ENCODE peak calls at places on chromosomes 16 and 17, in six cellular contexts. T, F, V, L, N and Y are unnamed samples.

GRCh38 chr16:84643180-84643583 is 5.1 kb upstream of the KLHL36 start:
- DNase-seq in T (no peak), F (no peak), V (peak), L (no peak), N (peak), Y (no peak)

GRCh38 chr17:19271751-19272357 is 34.7 kb downstream of the EPN2 start:
- DNase-seq in T (no peak), F (no peak), V (no peak), L (no peak), N (peak), Y (no peak)

GRCh38 chr16:66437391-66437945 is 10.4 kb downstream of the BEAN1 start:
- DNase-seq in T (no peak), F (no peak), V (no peak), L (no peak), N (no peak), Y (no peak)

GRCh38 chr17:45906237-45906636 is 11.9 kb downstream of the MAPT start:
- DNase-seq in T (no peak), F (no peak), V (no peak), L (no peak), N (no peak), Y (no peak)

GRCh38 chr17:4607773-4608187 is 23.5 kb downstream of the SMTNL2 start:
- DNase-seq in T (peak), F (no peak), V (peak), L (no peak), N (peak), Y (peak)

GRCh38 chr17:41082565-41083136 is 1.3 kb upstream of the KRTAP4-7 start:
- DNase-seq in T (no peak), F (no peak), V (no peak), L (no peak), N (peak), Y (no peak)

GRCh38 chr16:50611332-50611934 is 63.2 kb downstream of the NKD1 start:
- DNase-seq in T (no peak), F (no peak), V (no peak), L (no peak), N (peak), Y (no peak)

GRCh38 chr17:17401271-17401781 is 75.5 kb upstream of the MED9 start:
- DNase-seq in T (no peak), F (no peak), V (no peak), L (no peak), N (peak), Y (peak)

GRCh38 chr16:16196099-16196498 is 27.2 kb downstream of the ABCC6 start:
- DNase-seq in T (no peak), F (no peak), V (no peak), L (no peak), N (no peak), Y (no peak)

GRCh38 chr17:27376637-27377547 is 79.4 kb upstream of the KSR1 start:
- DNase-seq in T (no peak), F (no peak), V (no peak), L (no peak), N (peak), Y (no peak)

GRCh38 chr16:30185141-30185682 is 1.8 kb downstream of the CORO1A start:
- DNase-seq in T (no peak), F (peak), V (peak), L (no peak), N (no peak), Y (no peak)

GRCh38 chr16:27867122-27868110 is 196.1 kb downstream of the GSG1L start:
- DNase-seq in T (peak), F (no peak), V (peak), L (peak), N (peak), Y (peak)

GRCh38 chr17:80025140-80025539 is 10.5 kb downstream of the TBC1D16 start:
- DNase-seq in T (no peak), F (no peak), V (no peak), L (no peak), N (no peak), Y (peak)

GRCh38 chr17:82668631-82669099 is 20.4 kb upstream of the WDR45B start:
- DNase-seq in T (peak), F (peak), V (peak), L (no peak), N (peak), Y (peak)

GRCh38 chr16:17416461-17417221 is 54.1 kb downstream of the XYLT1 start:
- DNase-seq in T (no peak), F (no peak), V (no peak), L (no peak), N (peak), Y (peak)

GRCh38 chr17:30279156-30279555 is 12.6 kb downstream of the BLMH start:
- DNase-seq in T (no peak), F (no peak), V (no peak), L (no peak), N (no peak), Y (no peak)